ENCODE peak calls at places on chromosomes 16 and 17, in nine cellular contexts. D, C, B, F, U, V, N, G and W are unnamed samples.
A peak's percentile ranks its signal among the peaks of the same experiment; 100 is the strongest.

GRCh38 chr16:1183235-1183907 is 30.5 kb downstream of the CACNA1H start:
- DNase-seq in D (no peak), V (peak; percentile 53), U (no peak), F (peak; percentile 46), C (no peak), N (no peak), B (no peak), G (peak; percentile 71), W (no peak)

GRCh38 chr16:25299792-25300590 is 42.3 kb upstream of the ZKSCAN2 start:
- DNase-seq in D (no peak), B (no peak), N (no peak), V (no peak), G (no peak), C (no peak), U (no peak), F (no peak), W (no peak)

GRCh38 chr16:85845276-85845675 is 45.8 kb downstream of the COX4I1 start:
- DNase-seq in C (no peak), B (no peak), G (no peak), D (no peak), F (no peak), V (no peak), N (no peak), U (no peak), W (no peak)

GRCh38 chr17:30291571-30292489 is at the start of gene BLMH:
- DNase-seq in C (peak; percentile 79), D (peak; percentile 78), B (peak; percentile 96), N (peak; percentile 76), F (peak; percentile 80), V (peak; percentile 89), U (peak; percentile 89), G (peak; percentile 89), W (peak; percentile 86)

GRCh38 chr16:3645504-3646347 is 8.8 kb upstream of the DNASE1 start:
- DNase-seq in C (no peak), G (no peak), V (no peak), N (no peak), D (peak; percentile 69), F (no peak), U (peak; percentile 83), B (no peak), W (no peak)

GRCh38 chr17:46978489-46979022 is 497 bp downstream of the RPRML start:
- DNase-seq in D (peak; percentile 31), C (no peak), U (peak; percentile 46), F (no peak), N (peak; percentile 45), B (peak; percentile 87), V (no peak), G (no peak), W (no peak)

GRCh38 chr17:2844386-2844785 is 48.1 kb downstream of the RAP1GAP2 start:
- DNase-seq in U (peak; percentile 62), N (no peak), G (no peak), C (no peak), B (no peak), F (peak; percentile 32), D (no peak), V (no peak), W (no peak)

GRCh38 chr16:89358030-89359005 is 132.0 kb downstream of the ANKRD11 start:
- DNase-seq in V (no peak), C (no peak), F (peak; percentile 38), G (no peak), N (no peak), B (no peak), U (no peak), D (no peak), W (peak; percentile 63)

GRCh38 chr17:70622382-70623260 is 453.3 kb downstream of the KCNJ2 start:
- DNase-seq in F (peak; percentile 27), N (peak; percentile 49), B (no peak), G (peak; percentile 51), C (peak; percentile 51), D (peak; percentile 47), V (peak; percentile 50), U (peak; percentile 82), W (no peak)

GRCh38 chr16:89319883-89320716 is 102.6 kb downstream of the ZNF778 start:
- DNase-seq in D (peak; percentile 76), B (peak; percentile 83), G (peak; percentile 79), N (no peak), C (no peak), U (no peak), V (no peak), F (peak; percentile 64), W (peak; percentile 17)

GRCh38 chr17:75517277-75517865 is 1.0 kb downstream of the TSEN54 start:
- DNase-seq in U (peak; percentile 59), N (peak; percentile 67), G (no peak), D (no peak), B (no peak), C (no peak), V (no peak), F (peak; percentile 47), W (no peak)

GRCh38 chr17:36131931-36132330 is 28.3 kb downstream of the CCL4 start:
- DNase-seq in N (no peak), D (no peak), G (no peak), U (no peak), C (no peak), V (no peak), F (no peak), B (no peak), W (no peak)

GRCh38 chr16:88931936-88932335 is 45.1 kb downstream of the CBFA2T3 start:
- DNase-seq in D (no peak), G (no peak), F (peak; percentile 39), U (no peak), B (peak; percentile 54), C (no peak), N (no peak), V (no peak), W (no peak)

GRCh38 chr16:81583893-81584705 is 139.5 kb downstream of the CMIP start:
- DNase-seq in B (no peak), U (no peak), G (no peak), C (peak; percentile 81), D (no peak), V (no peak), F (no peak), N (no peak), W (no peak)

GRCh38 chr17:38509008-38509771 is 80.9 kb downstream of the ARHGAP23 start:
- DNase-seq in U (peak; percentile 99), G (peak; percentile 78), C (peak; percentile 56), B (no peak), N (peak; percentile 79), F (peak; percentile 77), V (peak; percentile 72), D (peak; percentile 88), W (peak; percentile 68)

GRCh38 chr17:81844887-81845286 is 10.0 kb upstream of the PPP1R27 start:
- DNase-seq in U (no peak), B (peak; percentile 56), V (no peak), G (no peak), N (no peak), C (no peak), F (no peak), D (no peak), W (no peak)

GRCh38 chr17:63039899-63040602 is 74.0 kb downstream of the TANC2 start:
- DNase-seq in N (no peak), V (no peak), D (no peak), G (no peak), F (no peak), U (no peak), C (no peak), B (no peak), W (no peak)

GRCh38 chr16:11155284-11155806 is 100.7 kb downstream of the SOCS1 start:
- DNase-seq in N (no peak), B (no peak), G (peak; percentile 43), D (no peak), C (no peak), V (no peak), U (no peak), F (no peak), W (no peak)

GRCh38 chr16:9332574-9333148 is 241.2 kb downstream of the HAPSTR1 start:
- DNase-seq in G (no peak), N (no peak), D (no peak), C (peak; percentile 9), F (no peak), V (no peak), U (no peak), B (no peak), W (no peak)

GRCh38 chr16:9334091-9334490 is 242.6 kb downstream of the HAPSTR1 start:
- DNase-seq in F (no peak), N (no peak), U (no peak), C (no peak), D (no peak), G (no peak), B (no peak), V (no peak), W (no peak)

GRCh38 chr16:9333515-9333914 is 242.1 kb downstream of the HAPSTR1 start:
- DNase-seq in N (no peak), V (no peak), F (no peak), U (no peak), B (no peak), G (no peak), D (no peak), C (no peak), W (no peak)

GRCh38 chr16:9330036-9330545 is 238.6 kb downstream of the HAPSTR1 start:
- DNase-seq in C (no peak), G (no peak), V (no peak), N (no peak), B (no peak), F (no peak), D (no peak), U (no peak), W (no peak)

GRCh38 chr16:9331503-9331902 is 240.1 kb downstream of the HAPSTR1 start:
- DNase-seq in B (no peak), C (no peak), F (no peak), V (no peak), D (no peak), G (no peak), U (no peak), N (no peak), W (no peak)
- TF ChIP-seq CTCF in B (no peak), C (no peak), F (no peak), V (no peak), D (no peak), G (no peak), U (no peak), N (no peak), W (no peak)

DNA sequence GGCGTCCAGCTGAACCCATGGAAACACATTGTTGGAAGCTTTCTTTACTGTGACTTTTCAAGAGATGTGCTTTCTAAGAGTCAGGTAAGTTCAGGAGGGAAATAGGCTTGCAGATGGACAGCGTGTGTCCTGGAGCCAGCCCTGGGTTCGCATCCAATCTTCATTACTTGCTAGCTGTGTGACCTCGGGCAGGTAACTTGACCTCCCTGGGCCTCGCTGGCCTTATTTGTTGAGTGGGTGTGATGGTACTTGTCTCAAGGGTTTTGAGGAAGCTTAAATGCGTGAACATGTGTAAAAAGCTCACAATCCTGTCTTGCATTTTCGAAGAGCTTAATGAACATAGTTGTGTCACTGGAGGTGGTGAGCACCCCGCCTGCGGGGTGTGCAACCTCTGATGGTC is 11.8 kb downstream of the ADGRG1 start:
- DNase-seq in D (no peak), N (no peak), V (no peak), C (no peak), B (no peak), G (no peak), F (no peak), U (no peak), W (no peak)
- H3K4me1 ChIP-seq in D (no peaks in the 10 kb centered on the region), N (no peaks in the 10 kb centered on the region), V (peaks cover 94% of the 10 kb centered on the region), C (peaks cover 44% of the 10 kb centered on the region), B (peaks cover 70% of the 10 kb centered on the region), G (peaks cover 57% of the 10 kb centered on the region), F (peaks cover 79% of the 10 kb centered on the region), U (no peaks in the 10 kb centered on the region), W (peaks cover 6% of the 10 kb centered on the region)

GRCh38 chr17:51000835-51001638 is 119.6 kb downstream of the SPAG9 start:
- DNase-seq in C (no peak), U (peak; percentile 84), N (peak; percentile 80), B (no peak), F (peak; percentile 36), D (peak; percentile 73), G (no peak), V (peak; percentile 47), W (no peak)
- H3K27ac ChIP-seq in C (no peak overlapping the region), U (no peak overlapping the region), N (no peak overlapping the region), B (no peak overlapping the region), F (peak overlapping the region; percentile 11), D (peak overlapping the region; percentile 5), G (no peak overlapping the region), V (no peak overlapping the region), W (no peak overlapping the region)

GRCh38 chr17:44793885-44794698 is 35.3 kb downstream of the ADAM11 start:
- DNase-seq in D (no peak), N (no peak), U (no peak), B (no peak), G (no peak), F (no peak), C (no peak), V (no peak), W (no peak)
- TF ChIP-seq CTCF in D (no peak), N (no peak), U (no peak), B (no peak), G (no peak), F (no peak), C (no peak), V (no peak), W (no peak)